ENCODE peak calls at places on chromosomes 3 and 15, in four cellular contexts. One of them, this sample, is unnamed.

GRCh38 chr3:46613313-46614005 is 1.1 kb downstream of the FAM240A start:
- DNase-seq in HepG2: no peak
- DNase-seq in WTC11: no peak
- DNase-seq in K562: no peak
- DNase-seq in this sample: no peak

GRCh38 chr3:33019981-33020380 is 68.5 kb downstream of the CCR4 start:
- DNase-seq in HepG2: no peak
- DNase-seq in WTC11: no peak
- DNase-seq in K562: no peak
- DNase-seq in this sample: no peak

GRCh38 chr15:92463352-92463751 is 69.7 kb downstream of the ST8SIA2 start:
- DNase-seq in HepG2: no peak
- DNase-seq in WTC11: no peak
- DNase-seq in K562: no peak
- DNase-seq in this sample: no peak

GRCh38 chr3:89426060-89426459 is 318.6 kb downstream of the EPHA3 start:
- DNase-seq in HepG2: no peak
- DNase-seq in WTC11: no peak
- DNase-seq in K562: no peak
- DNase-seq in this sample: no peak

GRCh38 chr15:27655063-27655462 is 444.1 kb downstream of the OCA2 start:
- DNase-seq in HepG2: no peak
- DNase-seq in WTC11: no peak
- DNase-seq in K562: no peak
- DNase-seq in this sample: no peak

GRCh38 chr3:175728566-175728965 is 869.4 kb downstream of the NAALADL2 start:
- DNase-seq in HepG2: no peak
- DNase-seq in WTC11: no peak
- DNase-seq in K562: no peak
- DNase-seq in this sample: no peak

GRCh38 chr3:186255703-186256331 is 106.2 kb downstream of the DGKG start:
- DNase-seq in HepG2: no peak
- DNase-seq in WTC11: peak
- DNase-seq in K562: peak
- DNase-seq in this sample: no peak

GRCh38 chr3:112781611-112782010 is 65.1 kb downstream of the CD200R1L start:
- DNase-seq in HepG2: no peak
- DNase-seq in WTC11: no peak
- DNase-seq in K562: no peak
- DNase-seq in this sample: no peak

GRCh38 chr3:171648079-171648478 is 162.2 kb downstream of the PLD1 start:
- DNase-seq in HepG2: no peak
- DNase-seq in WTC11: no peak
- DNase-seq in K562: no peak
- DNase-seq in this sample: no peak

GRCh38 chr3:197802505-197803459 is 11.7 kb downstream of the LRCH3 start:
- DNase-seq in HepG2: no peak
- DNase-seq in WTC11: no peak
- DNase-seq in K562: peak
- DNase-seq in this sample: peak

GRCh38 chr15:41746802-41747201 is 27.5 kb upstream of the MAPKBP1 start:
- DNase-seq in HepG2: no peak
- DNase-seq in WTC11: no peak
- DNase-seq in K562: no peak
- DNase-seq in this sample: no peak

GRCh38 chr3:183116051-183116614 is 16.8 kb upstream of the MCCC1 start:
- DNase-seq in HepG2: peak
- DNase-seq in WTC11: peak
- DNase-seq in K562: peak
- DNase-seq in this sample: no peak
- TF ChIP-seq ELF4 in HepG2: no peak
- TF ChIP-seq ELF4 in WTC11: no peak
- TF ChIP-seq ELF4 in K562: no peak
- TF ChIP-seq ELF4 in this sample: no peak

DNA sequence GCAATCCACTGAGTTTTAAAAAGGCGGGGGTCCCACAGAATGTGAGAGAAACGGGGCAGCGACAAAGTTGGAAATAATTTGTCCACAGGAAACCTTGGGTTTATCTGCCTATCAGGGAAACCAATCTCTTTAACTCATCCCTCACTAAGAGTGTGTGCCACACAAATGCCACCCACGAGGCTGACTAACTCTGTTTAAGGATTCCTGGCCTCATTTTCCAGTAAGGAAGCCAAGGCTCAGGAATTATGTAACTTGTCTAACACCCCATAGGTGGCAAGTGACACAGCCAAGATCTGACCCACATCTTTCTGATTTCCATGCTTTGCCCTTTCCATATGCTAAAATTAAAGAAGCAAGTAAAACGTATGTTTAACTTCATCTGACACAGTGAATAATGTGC is 263.2 kb downstream of the CNTN3 start:
- DNase-seq in HepG2: no peak
- DNase-seq in WTC11: no peak
- DNase-seq in K562: no peak
- DNase-seq in this sample: no peak
- TF ChIP-seq ELF4 in HepG2: no peak
- TF ChIP-seq ELF4 in WTC11: no peak
- TF ChIP-seq ELF4 in K562: no peak
- TF ChIP-seq ELF4 in this sample: no peak

GRCh38 chr3:146537603-146538002 is 6.8 kb downstream of the PLSCR1 start:
- DNase-seq in HepG2: no peak
- DNase-seq in WTC11: no peak
- DNase-seq in K562: no peak
- DNase-seq in this sample: no peak

GRCh38 chr3:146528954-146529353 is 15.5 kb downstream of the PLSCR1 start:
- DNase-seq in HepG2: no peak
- DNase-seq in WTC11: no peak
- DNase-seq in K562: no peak
- DNase-seq in this sample: no peak

GRCh38 chr3:146536681-146537080 is 7.7 kb downstream of the PLSCR1 start:
- DNase-seq in HepG2: no peak
- DNase-seq in WTC11: no peak
- DNase-seq in K562: no peak
- DNase-seq in this sample: no peak

GRCh38 chr3:146530609-146531008 is 13.8 kb downstream of the PLSCR1 start:
- DNase-seq in HepG2: no peak
- DNase-seq in WTC11: no peak
- DNase-seq in K562: no peak
- DNase-seq in this sample: no peak

GRCh38 chr3:146532406-146532805 is 12.0 kb downstream of the PLSCR1 start:
- DNase-seq in HepG2: no peak
- DNase-seq in WTC11: no peak
- DNase-seq in K562: no peak
- DNase-seq in this sample: no peak
- TF ChIP-seq ELF4 in HepG2: no peak
- TF ChIP-seq ELF4 in WTC11: no peak
- TF ChIP-seq ELF4 in K562: no peak
- TF ChIP-seq ELF4 in this sample: no peak

GRCh38 chr3:184455991-184456390 is 76.1 kb downstream of the CHRD start:
- DNase-seq in HepG2: no peak
- DNase-seq in WTC11: no peak
- DNase-seq in K562: no peak
- DNase-seq in this sample: no peak

GRCh38 chr3:184459355-184459754 is 79.5 kb downstream of the CHRD start:
- DNase-seq in HepG2: no peak
- DNase-seq in WTC11: no peak
- DNase-seq in K562: no peak
- DNase-seq in this sample: no peak

GRCh38 chr3:184461219-184461618 is 81.4 kb downstream of the CHRD start:
- DNase-seq in HepG2: no peak
- DNase-seq in WTC11: no peak
- DNase-seq in K562: no peak
- DNase-seq in this sample: no peak

GRCh38 chr3:184456476-184456875 is 76.6 kb downstream of the CHRD start:
- DNase-seq in HepG2: no peak
- DNase-seq in WTC11: no peak
- DNase-seq in K562: no peak
- DNase-seq in this sample: no peak

GRCh38 chr3:184460276-184460675 is 80.4 kb downstream of the CHRD start:
- DNase-seq in HepG2: no peak
- DNase-seq in WTC11: no peak
- DNase-seq in K562: no peak
- DNase-seq in this sample: no peak
- TF ChIP-seq ELF4 in HepG2: no peak
- TF ChIP-seq ELF4 in WTC11: no peak
- TF ChIP-seq ELF4 in K562: no peak
- TF ChIP-seq ELF4 in this sample: no peak

DNA sequence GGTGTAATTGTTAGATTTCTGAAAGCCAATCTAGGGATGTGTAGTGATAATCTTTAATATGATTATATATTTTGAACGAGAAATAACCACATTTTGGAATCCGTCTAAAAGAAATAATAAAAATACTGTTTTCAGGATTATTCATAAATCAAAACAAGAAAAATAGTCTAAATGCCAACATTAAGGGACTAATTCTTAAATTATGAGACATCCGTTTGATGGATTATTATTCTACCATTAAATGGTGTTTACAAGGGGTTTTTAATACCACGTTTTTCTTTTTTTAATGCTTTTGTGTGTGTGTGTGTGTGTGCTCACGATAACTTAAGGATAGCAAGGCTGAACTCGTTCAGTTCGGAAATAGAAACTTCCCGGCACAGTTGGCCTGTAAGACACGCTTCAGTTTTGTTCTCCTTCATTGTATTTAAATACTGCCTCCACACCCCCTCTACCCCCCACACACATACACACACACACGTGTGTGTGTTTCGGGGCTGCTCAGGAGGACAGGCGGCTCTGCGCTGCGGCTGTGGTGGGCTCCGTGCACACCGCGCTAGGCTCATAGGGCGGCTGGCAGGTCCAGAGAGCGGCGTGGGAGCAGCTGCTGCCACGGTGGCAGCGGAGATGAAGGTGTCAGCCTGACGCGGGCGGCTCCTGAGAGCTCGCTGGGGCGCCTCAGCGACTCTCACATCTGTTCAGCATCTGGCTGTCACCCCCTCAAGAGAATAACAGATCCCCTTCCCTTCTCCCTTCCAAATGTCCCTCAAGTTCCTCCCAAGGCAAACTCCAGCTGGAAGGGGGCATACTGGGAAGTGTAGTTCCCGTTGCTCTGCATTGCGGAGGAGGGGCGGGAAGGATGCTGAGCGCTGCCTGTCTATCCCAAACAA is 23.0 kb upstream of the ANP32A start:
- DNase-seq in HepG2: no peak
- DNase-seq in WTC11: peak
- DNase-seq in K562: no peak
- DNase-seq in this sample: peak
- TF ChIP-seq ELF4 in HepG2: no peak
- TF ChIP-seq ELF4 in WTC11: no peak
- TF ChIP-seq ELF4 in K562: no peak
- TF ChIP-seq ELF4 in this sample: no peak

GRCh38 chr3:61964566-61964965 is 403.2 kb downstream of the PTPRG start:
- DNase-seq in HepG2: no peak
- DNase-seq in WTC11: no peak
- DNase-seq in K562: no peak
- DNase-seq in this sample: no peak
- TF ChIP-seq ELF4 in HepG2: no peak
- TF ChIP-seq ELF4 in WTC11: no peak
- TF ChIP-seq ELF4 in K562: no peak
- TF ChIP-seq ELF4 in this sample: no peak

GRCh38 chr3:117885046-117885445 is 1149.6 kb downstream of the IGSF11 start:
- DNase-seq in HepG2: no peak
- DNase-seq in WTC11: no peak
- DNase-seq in K562: no peak
- DNase-seq in this sample: no peak

GRCh38 chr3:117887031-117887430 is 1147.6 kb downstream of the IGSF11 start:
- DNase-seq in HepG2: no peak
- DNase-seq in WTC11: no peak
- DNase-seq in K562: no peak
- DNase-seq in this sample: no peak

GRCh38 chr3:117886147-117886546 is 1148.5 kb downstream of the IGSF11 start:
- DNase-seq in HepG2: no peak
- DNase-seq in WTC11: no peak
- DNase-seq in K562: no peak
- DNase-seq in this sample: no peak

GRCh38 chr3:117892431-117892841 is 1142.2 kb downstream of the IGSF11 start:
- DNase-seq in HepG2: no peak
- DNase-seq in WTC11: no peak
- DNase-seq in K562: no peak
- DNase-seq in this sample: no peak

DNA sequence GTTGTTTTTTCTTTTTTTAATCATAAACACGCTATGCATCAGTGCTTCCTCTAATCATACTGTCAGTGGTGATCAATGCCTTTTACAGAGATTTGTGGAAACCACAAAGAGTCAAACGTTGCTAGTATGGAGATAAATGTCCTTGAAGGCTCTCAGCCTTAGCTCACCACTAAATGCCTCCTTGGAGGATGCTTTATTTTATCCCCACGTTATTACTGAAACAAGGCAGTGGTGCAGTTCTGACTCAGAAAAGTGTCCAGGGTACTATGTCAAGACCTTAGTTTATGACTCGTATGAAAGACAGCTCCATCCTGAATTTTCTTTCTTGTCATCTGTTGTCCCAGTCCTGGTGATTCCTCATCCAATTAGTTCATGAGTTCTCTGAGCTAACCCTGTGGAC is 1146.8 kb downstream of the IGSF11 start:
- DNase-seq in HepG2: no peak
- DNase-seq in WTC11: no peak
- DNase-seq in K562: no peak
- DNase-seq in this sample: no peak
- TF ChIP-seq ELF4 in HepG2: no peak
- TF ChIP-seq ELF4 in WTC11: no peak
- TF ChIP-seq ELF4 in K562: no peak
- TF ChIP-seq ELF4 in this sample: no peak

GRCh38 chr3:14845180-14845579 is 26.4 kb downstream of the FGD5 start:
- DNase-seq in HepG2: no peak
- DNase-seq in WTC11: no peak
- DNase-seq in K562: no peak
- DNase-seq in this sample: no peak
- TF ChIP-seq ELF4 in HepG2: no peak
- TF ChIP-seq ELF4 in WTC11: no peak
- TF ChIP-seq ELF4 in K562: no peak
- TF ChIP-seq ELF4 in this sample: no peak

GRCh38 chr15:68550498-68551295 is 28.1 kb upstream of the CORO2B start:
- DNase-seq in HepG2: peak
- DNase-seq in WTC11: peak
- DNase-seq in K562: peak
- DNase-seq in this sample: peak

GRCh38 chr15:68551296-68551635 is 27.5 kb upstream of the CORO2B start:
- DNase-seq in HepG2: no peak
- DNase-seq in WTC11: no peak
- DNase-seq in K562: no peak
- DNase-seq in this sample: no peak

GRCh38 chr15:68553594-68553993 is 25.2 kb upstream of the CORO2B start:
- DNase-seq in HepG2: no peak
- DNase-seq in WTC11: no peak
- DNase-seq in K562: no peak
- DNase-seq in this sample: no peak

GRCh38 chr15:68552773-68553172 is 26.0 kb upstream of the CORO2B start:
- DNase-seq in HepG2: no peak
- DNase-seq in WTC11: no peak
- DNase-seq in K562: no peak
- DNase-seq in this sample: no peak

DNA sequence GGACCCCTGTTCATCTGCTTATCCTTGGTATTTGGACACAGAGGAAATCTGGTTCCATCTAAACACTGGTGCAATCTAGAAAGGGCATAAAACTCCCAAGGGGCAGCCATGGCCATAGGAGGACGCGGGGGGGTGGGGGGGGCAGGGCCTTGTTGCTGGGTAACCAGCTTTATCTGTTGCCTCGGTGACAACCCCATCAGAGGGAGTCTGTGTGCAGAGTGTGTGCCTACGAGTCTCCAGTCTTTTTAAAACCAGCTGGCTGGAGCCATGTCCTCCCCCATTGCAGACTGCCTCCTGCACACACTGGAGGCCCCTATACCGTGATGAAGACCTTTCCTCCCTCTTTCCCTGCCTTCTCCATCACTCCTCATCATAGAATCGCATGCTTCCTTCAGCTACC is 26.4 kb upstream of the CORO2B start:
- DNase-seq in HepG2: no peak
- DNase-seq in WTC11: no peak
- DNase-seq in K562: no peak
- DNase-seq in this sample: no peak
- TF ChIP-seq ELF4 in HepG2: no peak
- TF ChIP-seq ELF4 in WTC11: no peak
- TF ChIP-seq ELF4 in K562: no peak
- TF ChIP-seq ELF4 in this sample: no peak